ENCODE peak calls at places on chromosomes 2 and 18, in nine cellular contexts. Z is Peyer's patch; G is H9; R is IMR-90; Y is HCT116; W is neural progenitor cell; A is CD4-positive, CD25-positive, alpha-beta regulatory T cell; K is SK-N-SH; M is right cardiac atrium. T is an unnamed sample. For H3K4me1 and H3K9me3, the result is how much of the 10 kb centered on the place peaks cover.

GRCh38 chr2:219003979-219004378 is 10.8 kb upstream of the CRYBA2 start:
- DNase-seq in Z (no peak), G (no peak), R (no peak), Y (no peak), W (no peak), A (no peak), K (no peak), M (no peak), T (no peak)

GRCh38 chr2:219049282-219049681 is 8.0 kb upstream of the CFAP65 start:
- DNase-seq in Z (peak), G (no peak), R (no peak), Y (no peak), W (no peak), A (no peak), K (no peak), M (no peak), T (no peak)

GRCh38 chr18:62763101-62763521 is 47.8 kb downstream of the PHLPP1 start:
- DNase-seq in Z (no peak), G (no peak), R (no peak), Y (no peak), W (no peak), A (no peak), K (no peak), M (no peak), T (no peak)

GRCh38 chr2:52861606-52862005 is 906.0 kb upstream of the CHAC2 start:
- DNase-seq in Z (no peak), G (no peak), R (peak), Y (no peak), W (no peak), A (no peak), K (no peak), M (no peak), T (no peak)

GRCh38 chr2:56260415-56260814 is 76.6 kb downstream of the CCDC85A start:
- DNase-seq in Z (no peak), G (no peak), R (no peak), Y (no peak), W (no peak), A (no peak), K (no peak), M (no peak), T (no peak)

GRCh38 chr18:79538635-79539034 is 141.0 kb upstream of the CTDP1 start:
- DNase-seq in Z (peak), G (no peak), R (no peak), Y (no peak), W (no peak), A (no peak), K (no peak), M (no peak), T (no peak)

GRCh38 chr2:173991857-173992588 is 26.9 kb upstream of the SP3 start:
- DNase-seq in Z (peak), G (no peak), R (peak), Y (no peak), W (no peak), A (no peak), K (peak), M (peak), T (peak)

GRCh38 chr2:128510701-128511100 is 192.0 kb upstream of the HS6ST1 start:
- DNase-seq in Z (no peak), G (no peak), R (peak), Y (no peak), W (no peak), A (no peak), K (no peak), M (no peak), T (no peak)

GRCh38 chr2:159410276-159410675 is 123.8 kb upstream of the WDSUB1 start:
- DNase-seq in Z (no peak), G (no peak), R (no peak), Y (no peak), W (no peak), A (no peak), K (no peak), M (no peak), T (no peak)

GRCh38 chr2:224023188-224023587 is 15.9 kb downstream of the SERPINE2 start:
- DNase-seq in Z (no peak), G (peak), R (peak), Y (no peak), W (no peak), A (no peak), K (no peak), M (no peak), T (no peak)

GRCh38 chr2:126915903-126916302 is 17.2 kb downstream of the TEX51 start:
- DNase-seq in Z (no peak), G (no peak), R (no peak), Y (no peak), W (no peak), A (no peak), K (no peak), M (no peak), T (no peak)

GRCh38 chr2:102251042-102251848 is 60.1 kb upstream of the IL1RL1 start:
- DNase-seq in Z (peak), G (peak), R (no peak), Y (no peak), W (peak), A (peak), K (peak), M (peak), T (peak)

GRCh38 chr2:147373800-147374409 is 470.9 kb upstream of the ACVR2A start:
- DNase-seq in Z (no peak), G (no peak), R (no peak), Y (no peak), W (no peak), A (no peak), K (no peak), M (no peak), T (no peak)

GRCh38 chr18:13318644-13319501 is 100.3 kb downstream of the LDLRAD4 start:
- DNase-seq in Z (no peak), G (no peak), R (no peak), Y (no peak), W (no peak), A (no peak), K (no peak), M (no peak), T (no peak)

GRCh38 chr2:102001767-102002142 is 10.0 kb downstream of the IL1R2 start:
- DNase-seq in Z (no peak), G (no peak), R (no peak), Y (no peak), W (no peak), A (peak), K (no peak), M (no peak), T (no peak)

GRCh38 chr2:177296047-177296446 is 31.5 kb upstream of the NFE2L2 start:
- DNase-seq in Z (no peak), G (no peak), R (peak), Y (peak), W (no peak), A (peak), K (peak), M (no peak), T (no peak)

GRCh38 chr2:120651818-120652217 is 83.8 kb upstream of the GLI2 start:
- DNase-seq in Z (no peak), G (peak), R (no peak), Y (no peak), W (no peak), A (no peak), K (no peak), M (no peak), T (no peak)

GRCh38 chr2:120656273-120656960 is 79.3 kb upstream of the GLI2 start:
- DNase-seq in Z (no peak), G (no peak), R (no peak), Y (no peak), W (no peak), A (no peak), K (no peak), M (no peak), T (no peak)

GRCh38 chr2:120653026-120653425 is 82.6 kb upstream of the GLI2 start:
- DNase-seq in Z (no peak), G (no peak), R (peak), Y (no peak), W (no peak), A (no peak), K (no peak), M (no peak), T (no peak)

GRCh38 chr2:120654383-120655134 is 81.1 kb upstream of the GLI2 start:
- DNase-seq in Z (no peak), G (peak), R (no peak), Y (no peak), W (peak), A (no peak), K (no peak), M (no peak), T (no peak)

DNA sequence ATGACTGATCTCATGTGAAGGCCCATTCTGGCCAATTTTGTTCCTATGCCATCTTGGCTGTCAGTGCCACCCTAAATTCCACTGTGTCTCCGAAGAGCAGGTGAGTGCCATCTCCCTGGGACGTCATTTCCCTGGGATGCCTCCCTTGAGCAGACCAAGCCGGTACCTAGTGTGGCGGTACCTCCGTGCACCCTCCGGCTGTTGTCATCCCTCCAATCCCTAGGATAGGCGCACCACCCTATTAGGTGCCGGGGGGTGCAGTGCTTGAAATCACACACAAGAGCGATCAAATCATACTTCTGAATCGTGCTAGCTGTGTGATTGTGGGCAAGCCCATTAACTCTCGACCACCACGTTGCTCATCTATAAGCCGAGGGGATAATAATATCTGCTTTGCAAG is 81.8 kb upstream of the GLI2 start:
- DNase-seq in Z (no peak), G (peak), R (no peak), Y (no peak), W (no peak), A (no peak), K (no peak), M (no peak), T (no peak)
- H3K4me1 ChIP-seq in Z (under half), G (under half), R (under half), Y (under half), W (under half), A (under half), K (under half), M (under half), T (under half)

GRCh38 chr2:82128051-82128450 is 1823.5 kb upstream of the LRRTM1 start:
- DNase-seq in Z (no peak), G (no peak), R (no peak), Y (no peak), W (no peak), A (no peak), K (no peak), M (no peak), T (no peak)
- H3K9me3 ChIP-seq in Z (under half), G (under half), R (under half), Y (under half), W (under half), A (under half), K (under half), M (under half), T (under half)

DNA sequence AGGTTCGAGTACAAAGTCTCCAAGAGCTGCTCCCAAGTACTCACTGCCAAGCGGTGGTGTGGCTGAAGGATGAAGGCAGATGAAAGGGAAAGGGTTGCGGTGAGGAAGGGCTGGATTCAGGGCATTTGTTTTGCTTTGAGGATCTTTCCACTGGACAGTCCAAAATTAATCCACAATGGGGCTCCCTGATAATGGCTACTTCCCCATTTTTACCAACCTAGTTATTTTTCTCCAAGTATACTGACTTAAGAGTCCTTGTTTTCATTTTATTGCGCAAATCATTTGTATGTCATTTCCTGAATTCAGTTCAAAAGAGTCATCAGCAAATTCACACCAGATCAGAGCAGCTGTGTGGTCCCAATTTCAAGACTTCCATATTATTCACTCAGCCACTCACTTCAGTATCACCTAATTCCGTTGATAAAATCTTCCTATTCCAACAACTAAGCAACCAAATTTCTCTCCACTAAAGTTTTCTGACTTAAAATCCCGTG is 497 bp upstream of the SESTD1 start:
- DNase-seq in Z (no peak), G (no peak), R (peak), Y (no peak), W (no peak), A (no peak), K (no peak), M (no peak), T (no peak)
- H3K4me1 ChIP-seq in Z (under half), G (under half), R (under half), Y (under half), W (under half), A (under half), K (under half), M (under half), T (under half)

DNA sequence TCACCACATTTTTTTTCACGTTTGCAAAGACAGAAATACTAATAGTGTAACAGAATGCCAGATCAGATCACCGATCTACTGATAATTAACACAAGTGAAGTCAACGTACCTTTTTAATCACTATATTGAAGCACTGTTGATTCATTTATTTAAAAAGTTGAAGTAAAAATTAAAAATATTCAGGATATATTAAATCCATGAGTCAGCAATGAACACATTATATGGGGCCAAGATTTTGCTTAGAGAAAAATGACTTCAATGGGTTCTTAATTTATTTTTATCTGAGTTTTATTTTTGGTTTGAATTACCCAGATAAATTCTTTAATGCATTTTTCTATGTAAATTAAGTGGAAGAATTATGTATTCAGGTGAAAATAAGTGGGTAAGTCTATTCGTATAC is 14.2 kb downstream of the SPHKAP start:
- DNase-seq in Z (no peak), G (no peak), R (no peak), Y (no peak), W (no peak), A (no peak), K (no peak), M (no peak), T (no peak)
- H3K9me3 ChIP-seq in Z (under half), G (under half), R (under half), Y (under half), W (under half), A (under half), K (under half), M (under half), T (under half)

DNA sequence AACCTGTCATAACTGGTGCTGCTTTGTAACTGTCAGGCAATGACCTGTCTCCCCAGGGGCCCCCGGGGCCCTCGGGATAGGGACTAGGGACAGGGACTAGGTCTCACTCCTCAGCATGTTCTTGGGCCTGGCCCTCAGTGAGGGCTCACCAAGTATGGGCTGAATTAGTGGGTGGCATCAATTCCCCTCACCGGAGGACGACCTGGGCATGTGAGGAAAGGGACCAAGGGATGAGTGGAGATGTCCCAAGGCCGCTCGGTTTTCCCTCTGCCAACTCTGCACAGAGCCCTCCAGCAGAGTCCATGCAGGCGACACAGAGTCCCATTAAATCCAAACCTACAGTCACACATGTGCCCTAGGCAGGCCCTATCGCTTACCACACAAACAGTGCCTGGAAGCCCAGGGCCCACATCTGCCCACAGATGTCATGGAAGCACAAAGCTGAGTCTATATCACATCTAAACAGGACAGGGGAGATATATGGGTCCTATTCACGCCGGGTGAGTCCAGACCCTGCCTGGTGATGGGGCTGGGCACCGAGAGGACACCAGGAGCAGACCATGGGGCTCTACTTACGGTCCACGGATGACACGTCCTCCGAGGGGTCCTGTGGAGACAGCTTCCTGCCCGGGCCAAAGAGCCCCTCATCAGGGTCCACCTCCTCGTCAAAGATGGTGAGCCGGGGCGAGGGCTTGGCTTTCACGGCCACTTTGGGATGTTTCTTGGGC is 26.6 kb downstream of the HS1BP3 start:
- DNase-seq in Z (peak), G (no peak), R (no peak), Y (no peak), W (no peak), A (no peak), K (no peak), M (no peak), T (no peak)
- H3K4me1 ChIP-seq in Z (under half), G (under half), R (under half), Y (under half), W (under half), A (under half), K (under half), M (under half), T (under half)

DNA sequence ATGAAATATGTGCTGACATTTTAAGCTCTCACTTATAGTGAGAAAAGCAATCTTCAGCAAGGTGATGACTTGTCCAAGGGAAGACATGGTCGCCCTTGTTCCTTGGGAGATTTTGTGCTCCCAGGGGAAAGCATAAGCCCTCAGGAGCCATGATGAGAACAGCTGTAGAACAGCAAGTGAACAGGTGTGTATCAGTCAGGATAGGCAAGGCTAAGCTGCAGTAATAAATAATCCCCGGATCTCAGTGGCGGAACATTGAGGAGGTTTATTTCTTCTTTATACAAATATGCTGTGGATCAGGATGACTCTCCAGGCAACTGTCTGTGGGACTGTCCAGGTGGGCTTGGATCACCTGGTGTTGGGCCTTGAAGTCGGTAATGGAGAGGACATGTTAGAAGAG is 103.1 kb downstream of the MSH2 start:
- DNase-seq in Z (no peak), G (no peak), R (no peak), Y (no peak), W (no peak), A (no peak), K (no peak), M (no peak), T (no peak)
- H3K9me3 ChIP-seq in Z (under half), G (under half), R (under half), Y (under half), W (under half), A (under half), K (under half), M (under half), T (under half)

GRCh38 chr2:30666307-30666874 is 140.9 kb downstream of the CAPN13 start:
- DNase-seq in Z (no peak), G (peak), R (peak), Y (no peak), W (no peak), A (peak), K (no peak), M (no peak), T (no peak)
- H3K4me1 ChIP-seq in Z (under half), G (under half), R (under half), Y (under half), W (under half), A (under half), K (under half), M (under half), T (under half)

GRCh38 chr2:239476757-239477565 is 76.1 kb upstream of the HDAC4 start:
- DNase-seq in Z (no peak), G (no peak), R (no peak), Y (no peak), W (no peak), A (no peak), K (no peak), M (no peak), T (no peak)
- H3K9me3 ChIP-seq in Z (under half), G (under half), R (under half), Y (under half), W (under half), A (under half), K (under half), M (under half), T (under half)

GRCh38 chr2:144452169-144453038 is 67.5 kb downstream of the ZEB2 start:
- DNase-seq in Z (no peak), G (peak), R (peak), Y (no peak), W (peak), A (no peak), K (peak), M (peak), T (no peak)
- H3K4me1 ChIP-seq in Z (under half), G (under half), R (under half), Y (under half), W (half or more), A (under half), K (under half), M (under half), T (under half)